ENCODE peak calls at places on chromosome 11, in four cellular contexts. One of them, this sample, is unnamed.

GRCh38 chr11:36186340-36186739 is 102.9 kb downstream of the COMMD9 start:
- DNase-seq in PC-3: peak
- DNase-seq in colonic mucosa: no peak
- DNase-seq in NCI-H1436: peak
- DNase-seq in this sample: no peak

GRCh38 chr11:10051868-10052586 is 242.0 kb downstream of the SBF2 start:
- DNase-seq in PC-3: no peak
- DNase-seq in colonic mucosa: no peak
- DNase-seq in NCI-H1436: no peak
- DNase-seq in this sample: no peak

GRCh38 chr11:105910095-105910715 is 111.8 kb downstream of the MSANTD4 start:
- DNase-seq in PC-3: peak
- DNase-seq in colonic mucosa: no peak
- DNase-seq in NCI-H1436: no peak
- DNase-seq in this sample: no peak

GRCh38 chr11:13831707-13832106 is 130.8 kb upstream of the SPON1 start:
- DNase-seq in PC-3: peak
- DNase-seq in colonic mucosa: no peak
- DNase-seq in NCI-H1436: no peak
- DNase-seq in this sample: no peak

GRCh38 chr11:122202161-122202950 is 86.3 kb upstream of the BLID start:
- DNase-seq in PC-3: peak
- DNase-seq in colonic mucosa: peak
- DNase-seq in NCI-H1436: no peak
- DNase-seq in this sample: no peak

GRCh38 chr11:122706261-122706660 is 50.7 kb downstream of the UBASH3B start:
- DNase-seq in PC-3: peak
- DNase-seq in colonic mucosa: no peak
- DNase-seq in NCI-H1436: no peak
- DNase-seq in this sample: no peak

GRCh38 chr11:60978546-60979380 is 7.3 kb downstream of the CD6 start:
- DNase-seq in PC-3: no peak
- DNase-seq in colonic mucosa: no peak
- DNase-seq in NCI-H1436: no peak
- DNase-seq in this sample: no peak

GRCh38 chr11:35192347-35192746 is 53.4 kb downstream of the CD44 start:
- DNase-seq in PC-3: no peak
- DNase-seq in colonic mucosa: peak
- DNase-seq in NCI-H1436: no peak
- DNase-seq in this sample: peak

GRCh38 chr11:128582496-128583366 is 4.6 kb downstream of the ETS1 start:
- DNase-seq in PC-3: peak
- DNase-seq in colonic mucosa: no peak
- DNase-seq in NCI-H1436: no peak
- DNase-seq in this sample: no peak

GRCh38 chr11:38667359-38667758 is 2069.3 kb upstream of the RAG2 start:
- DNase-seq in PC-3: no peak
- DNase-seq in colonic mucosa: no peak
- DNase-seq in NCI-H1436: no peak
- DNase-seq in this sample: no peak

GRCh38 chr11:66142370-66143263 is 72.5 kb downstream of the PACS1 start:
- DNase-seq in PC-3: peak
- DNase-seq in colonic mucosa: no peak
- DNase-seq in NCI-H1436: no peak
- DNase-seq in this sample: no peak

GRCh38 chr11:17978553-17979287 is 34.1 kb downstream of the SERGEF start:
- DNase-seq in PC-3: peak
- DNase-seq in colonic mucosa: peak
- DNase-seq in NCI-H1436: peak
- DNase-seq in this sample: peak

GRCh38 chr11:128653828-128654231 is 40.0 kb upstream of the FLI1 start:
- DNase-seq in PC-3: peak
- DNase-seq in colonic mucosa: no peak
- DNase-seq in NCI-H1436: no peak
- DNase-seq in this sample: peak

GRCh38 chr11:7655253-7656217 is 17.8 kb downstream of the CYB5R2 start:
- DNase-seq in PC-3: no peak
- DNase-seq in colonic mucosa: peak
- DNase-seq in NCI-H1436: no peak
- DNase-seq in this sample: no peak

GRCh38 chr11:45145083-45145420 is 1.4 kb upstream of the PRDM11 start:
- DNase-seq in PC-3: no peak
- DNase-seq in colonic mucosa: no peak
- DNase-seq in NCI-H1436: no peak
- DNase-seq in this sample: no peak

GRCh38 chr11:74641289-74641688 is 48.9 kb downstream of the POLD3 start:
- DNase-seq in PC-3: no peak
- DNase-seq in colonic mucosa: no peak
- DNase-seq in NCI-H1436: peak
- DNase-seq in this sample: no peak

GRCh38 chr11:66734215-66734614 is 5.2 kb upstream of the SPTBN2 start:
- DNase-seq in PC-3: no peak
- DNase-seq in colonic mucosa: no peak
- DNase-seq in NCI-H1436: no peak
- DNase-seq in this sample: no peak

GRCh38 chr11:75659836-75660235 is 9.0 kb downstream of the MAP6 start:
- DNase-seq in PC-3: no peak
- DNase-seq in colonic mucosa: no peak
- DNase-seq in NCI-H1436: no peak
- DNase-seq in this sample: no peak

GRCh38 chr11:19867064-19867463 is 154.4 kb downstream of the NAV2 start:
- DNase-seq in PC-3: no peak
- DNase-seq in colonic mucosa: no peak
- DNase-seq in NCI-H1436: no peak
- DNase-seq in this sample: no peak

GRCh38 chr11:128786507-128786906 is 80.6 kb downstream of the KCNJ1 start:
- DNase-seq in PC-3: no peak
- DNase-seq in colonic mucosa: no peak
- DNase-seq in NCI-H1436: no peak
- DNase-seq in this sample: no peak

GRCh38 chr11:78147807-78148206 is 8.4 kb upstream of the ALG8 start:
- DNase-seq in PC-3: no peak
- DNase-seq in colonic mucosa: no peak
- DNase-seq in NCI-H1436: no peak
- DNase-seq in this sample: no peak